ENCODE peak calls at places on chromosome 16, in four cellular contexts. I, B, T and X are unnamed samples.

GRCh38 chr16:47779201-47780016 is 318.3 kb downstream of the PHKB start:
- DNase-seq in I (peak; percentile 12), B (no peak), T (no peak), X (peak; percentile 53)

GRCh38 chr16:13307255-13307654 is 405.9 kb downstream of the SHISA9 start:
- DNase-seq in I (no peak), B (no peak), T (peak; percentile 16), X (no peak)

GRCh38 chr16:77825196-77825595 is 36.8 kb downstream of the VAT1L start:
- DNase-seq in I (no peak), B (no peak), T (no peak), X (no peak)

GRCh38 chr16:3129137-3130131 is 5.4 kb upstream of the ZNF213 start:
- DNase-seq in I (peak; percentile 77), B (peak; percentile 63), T (peak; percentile 89), X (peak; percentile 67)

GRCh38 chr16:75433732-75434413 is 570 bp upstream of the CFDP1 start:
- DNase-seq in I (no peak), B (no peak), T (peak; percentile 91), X (peak; percentile 79)

GRCh38 chr16:28873543-28874201 is 4.6 kb upstream of the ATP2A1 start:
- DNase-seq in I (peak; percentile 55), B (no peak), T (no peak), X (no peak)

GRCh38 chr16:14616280-14616679 is 13.8 kb downstream of the PARN start:
- DNase-seq in I (no peak), B (no peak), T (no peak), X (no peak)

GRCh38 chr16:65547799-65548446 is 426.1 kb upstream of the CDH11 start:
- DNase-seq in I (no peak), B (no peak), T (no peak), X (no peak)

GRCh38 chr16:2370725-2371124 is 30.2 kb upstream of the ABCA3 start:
- DNase-seq in I (no peak), B (no peak), T (no peak), X (no peak)

GRCh38 chr16:66486773-66487579 is 59.9 kb downstream of the BEAN1 start:
- DNase-seq in I (no peak), B (no peak), T (peak; percentile 33), X (no peak)

GRCh38 chr16:31344712-31345111 is 10.3 kb upstream of the ITGAX start:
- DNase-seq in I (no peak), B (no peak), T (no peak), X (peak; percentile 6)

GRCh38 chr16:30185141-30185682 is 1.8 kb downstream of the CORO1A start:
- DNase-seq in I (no peak), B (peak; percentile 20), T (peak; percentile 11), X (no peak)

GRCh38 chr16:86942469-86943175 is 364.3 kb downstream of the FOXL1 start:
- DNase-seq in I (no peak), B (no peak), T (no peak), X (no peak)

GRCh38 chr16:10128397-10129258 is 53.6 kb downstream of the GRIN2A start:
- DNase-seq in I (no peak), B (no peak), T (no peak), X (no peak)

GRCh38 chr16:17571499-17572093 is 100.8 kb upstream of the XYLT1 start:
- DNase-seq in I (no peak), B (no peak), T (no peak), X (peak; percentile 40)

GRCh38 chr16:19295393-19295792 is 9.9 kb downstream of the CLEC19A start:
- DNase-seq in I (no peak), B (no peak), T (no peak), X (no peak)

GRCh38 chr16:62540496-62540895 is 504.3 kb upstream of the CDH8 start:
- DNase-seq in I (no peak), B (no peak), T (no peak), X (no peak)

GRCh38 chr16:12095275-12096161 is 119.0 kb downstream of the SNX29 start:
- DNase-seq in I (peak; percentile 72), B (peak; percentile 70), T (peak; percentile 60), X (peak; percentile 75)

GRCh38 chr16:84806256-84806889 is 13.4 kb upstream of the CRISPLD2 start:
- DNase-seq in I (no peak), B (peak; percentile 52), T (peak; percentile 67), X (no peak)

GRCh38 chr16:27620533-27620932 is 70.6 kb downstream of the KATNIP start:
- DNase-seq in I (no peak), B (no peak), T (no peak), X (no peak)

GRCh38 chr16:74623214-74623842 is 16.4 kb upstream of the GLG1 start:
- DNase-seq in I (no peak), B (no peak), T (no peak), X (no peak)

GRCh38 chr16:17125671-17126070 is 345.1 kb downstream of the XYLT1 start:
- DNase-seq in I (no peak), B (no peak), T (no peak), X (no peak)

GRCh38 chr16:1787056-1787321 is 4.2 kb downstream of the NUBP2 start:
- DNase-seq in I (no peak), B (no peak), T (no peak), X (no peak)

GRCh38 chr16:63361032-63361624 is 1324.9 kb upstream of the CDH8 start:
- DNase-seq in I (no peak), B (no peak), T (peak; percentile 20), X (no peak)

GRCh38 chr16:10590342-10590741 is 9.9 kb upstream of the EMP2 start:
- DNase-seq in I (no peak), B (no peak), T (no peak), X (no peak)

GRCh38 chr16:48277158-48277557 is 29.8 kb upstream of the ABCC11 start:
- DNase-seq in I (no peak), B (no peak), T (peak; percentile 32), X (peak; percentile 37)

GRCh38 chr16:10740845-10741208 is 2.8 kb upstream of the NUBP1 start:
- DNase-seq in I (no peak), B (no peak), T (no peak), X (no peak)

GRCh38 chr16:12546918-12547607 is 256.6 kb downstream of the CPPED1 start:
- DNase-seq in I (no peak), B (no peak), T (no peak), X (no peak)

GRCh38 chr16:20928774-20929411 is 28.3 kb downstream of the LYRM1 start:
- DNase-seq in I (no peak), B (no peak), T (no peak), X (no peak)

GRCh38 chr16:55014022-55014421 is 83.4 kb downstream of the IRX5 start:
- DNase-seq in I (no peak), B (no peak), T (no peak), X (no peak)
- H3K4me3 ChIP-seq in I (no peak overlapping the region), B (no peak overlapping the region), T (no peak overlapping the region), X (no peak overlapping the region)

DNA sequence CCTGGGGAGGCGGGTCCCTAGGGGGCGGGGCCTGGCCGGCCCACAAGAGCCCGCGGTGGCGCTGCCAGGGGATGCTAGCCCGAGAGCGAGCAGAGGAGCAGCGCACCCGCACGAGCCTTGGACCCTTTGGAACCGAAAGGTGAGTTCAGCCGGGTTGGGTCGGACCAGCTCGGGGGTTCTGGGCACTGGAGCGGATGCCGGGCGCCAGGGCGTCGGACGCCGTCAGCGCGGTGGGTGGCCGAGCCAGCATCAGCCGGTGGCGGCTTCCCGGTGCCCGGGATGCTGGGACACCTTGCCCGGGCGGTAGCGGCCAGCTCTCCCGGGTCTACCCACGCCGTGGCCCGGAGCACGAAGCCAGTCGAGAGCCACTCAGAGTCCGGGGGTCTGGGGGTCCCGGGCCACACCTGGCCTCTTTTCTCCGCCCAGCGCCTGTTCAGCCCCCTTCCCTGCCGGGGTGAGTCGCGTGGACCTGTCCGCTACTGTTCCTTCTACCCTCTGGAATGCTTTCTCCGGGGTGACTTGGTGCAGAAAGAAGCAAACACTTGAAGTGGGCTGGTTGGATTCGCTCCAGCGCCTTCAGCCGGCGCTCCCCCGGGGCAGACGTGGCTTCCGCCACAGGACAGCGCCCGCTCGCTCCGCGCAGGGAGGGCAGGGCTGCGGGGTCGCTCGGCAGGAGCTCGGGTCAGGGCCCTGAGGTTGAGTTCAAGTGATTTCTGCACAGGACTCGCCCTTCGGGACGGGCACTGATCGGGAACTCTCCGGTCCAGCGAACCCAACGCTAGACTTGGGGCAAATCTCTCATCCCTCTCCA is at the start of gene SCNN1G:
- DNase-seq in I (no peak), B (peak; percentile 16), T (no peak), X (no peak)
- TF ChIP-seq CTCF in I (peak; percentile 13), B (peak; percentile 61), T (no peak), X (no peak)

GRCh38 chr16:88912556-88912955 is 46.1 kb upstream of the PABPN1L start:
- DNase-seq in I (no peak), B (no peak), T (no peak), X (no peak)

GRCh38 chr16:88913001-88913612 is 46.6 kb upstream of the PABPN1L start:
- DNase-seq in I (no peak), B (no peak), T (no peak), X (no peak)

GRCh38 chr16:88913870-88914269 is 47.4 kb upstream of the PABPN1L start:
- DNase-seq in I (no peak), B (no peak), T (no peak), X (no peak)

GRCh38 chr16:88915639-88916327 is 49.3 kb upstream of the PABPN1L start:
- DNase-seq in I (no peak), B (no peak), T (no peak), X (no peak)

DNA sequence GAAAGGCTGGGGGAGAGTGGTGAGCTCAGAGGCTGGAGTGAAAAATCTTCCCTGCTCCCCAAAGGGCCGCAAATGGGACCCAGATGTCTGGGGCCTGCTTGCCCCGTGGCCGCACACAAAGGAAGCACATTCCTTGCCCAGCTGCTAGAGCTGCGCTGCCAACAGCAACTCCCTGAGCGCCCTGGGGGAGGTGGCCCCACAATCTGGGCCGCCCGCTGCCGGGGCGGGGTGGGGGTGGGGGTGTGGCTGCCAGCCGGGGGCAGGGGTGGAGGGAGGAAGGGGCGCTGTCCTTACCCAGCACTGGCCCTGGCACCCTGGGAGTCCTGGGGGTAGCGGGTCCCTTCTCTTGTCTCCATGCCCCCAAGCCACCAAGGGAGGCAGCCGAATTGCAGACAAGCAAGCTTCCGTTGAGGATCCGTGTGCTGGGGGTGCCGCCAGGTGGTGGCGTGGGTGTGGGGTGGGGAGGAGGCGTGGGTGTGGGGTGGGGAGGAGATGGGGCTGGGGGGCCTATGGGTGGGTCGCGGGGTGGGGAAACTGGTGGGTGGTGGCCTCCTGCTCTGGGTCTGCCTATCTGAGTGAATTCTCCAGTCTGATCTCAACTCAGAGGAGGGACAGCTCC is 48.4 kb upstream of the PABPN1L start:
- DNase-seq in I (no peak), B (peak; percentile 63), T (no peak), X (no peak)
- H3K27ac ChIP-seq in I (no peak overlapping the region), B (peak overlapping the region; percentile 42), T (no peak overlapping the region), X (no peak overlapping the region)

GRCh38 chr16:89615176-89615575 is 1.7 kb downstream of the DPEP1 start:
- DNase-seq in I (no peak), B (no peak), T (no peak), X (no peak)

GRCh38 chr16:89610108-89610453 is 3.4 kb upstream of the DPEP1 start:
- DNase-seq in I (no peak), B (no peak), T (no peak), X (no peak)

GRCh38 chr16:89613101-89613953 is at the start of gene DPEP1:
- DNase-seq in I (no peak), B (no peak), T (peak; percentile 83), X (no peak)

GRCh38 chr16:89613954-89614459 is 565 bp downstream of the DPEP1 start:
- DNase-seq in I (no peak), B (no peak), T (no peak), X (no peak)

DNA sequence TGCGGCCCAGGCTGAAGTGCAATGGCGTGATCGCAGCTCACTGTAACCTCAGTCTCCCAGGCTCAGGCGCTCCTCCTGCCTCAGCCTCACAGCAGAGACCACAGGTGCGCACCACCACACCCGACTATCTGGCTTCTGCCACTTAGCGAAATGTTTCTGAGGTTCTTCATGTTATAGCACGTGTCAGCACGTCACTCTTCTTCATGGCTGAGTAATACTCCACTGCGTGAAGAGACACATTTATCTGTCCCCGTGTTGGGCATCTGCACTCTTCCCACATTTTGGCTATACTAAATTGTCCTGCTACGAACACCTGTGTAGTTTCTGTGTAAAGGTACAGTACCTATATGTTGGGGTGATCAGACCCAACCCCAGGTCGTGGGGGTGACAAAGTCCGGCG is 1.0 kb upstream of the DPEP1 start:
- DNase-seq in I (no peak), B (no peak), T (no peak), X (no peak)
- H3K4me3 ChIP-seq in I (no peak overlapping the region), B (no peak overlapping the region), T (no peak overlapping the region), X (no peak overlapping the region)